ENCODE peak calls at places on chromosomes 7 and 10, in six cellular contexts. F is IMR-90, B is GM23248, H is MM.1S, U is H9, M is neural progenitor cell. C is an unnamed sample. For H3K4me1, the result is how much of the 10 kb centered on the place peaks cover.

GRCh38 chr10:5508786-5509185 is 9.4 kb upstream of the CALML5 start:
- DNase-seq in F (no peak), B (no peak), H (no peak), U (no peak), M (no peak), C (no peak)

GRCh38 chr7:69882269-69882668 is 284.0 kb downstream of the AUTS2 start:
- DNase-seq in F (no peak), B (no peak), H (no peak), U (no peak), M (no peak), C (no peak)

GRCh38 chr7:38186593-38187314 is 8.7 kb downstream of the STARD3NL start:
- DNase-seq in F (peak), B (peak), H (no peak), U (no peak), M (no peak), C (no peak)

GRCh38 chr7:16417958-16418357 is 3.4 kb downstream of the CRPPA start:
- DNase-seq in F (peak), B (no peak), H (no peak), U (no peak), M (no peak), C (no peak)

GRCh38 chr7:40403664-40404476 is 269.1 kb downstream of the SUGCT start:
- DNase-seq in F (no peak), B (no peak), H (no peak), U (no peak), M (no peak), C (no peak)

GRCh38 chr7:112422842-112423496 is 27.3 kb upstream of the IFRD1 start:
- DNase-seq in F (peak), B (peak), H (no peak), U (peak), M (peak), C (peak)

GRCh38 chr7:79806161-79806734 is 328.4 kb upstream of the GNAI1 start:
- DNase-seq in F (peak), B (peak), H (no peak), U (no peak), M (peak), C (no peak)

GRCh38 chr10:78643513-78643912 is 425.3 kb upstream of the ZMIZ1 start:
- DNase-seq in F (no peak), B (no peak), H (no peak), U (no peak), M (no peak), C (no peak)

GRCh38 chr10:132194726-132195125 is 8.0 kb downstream of the DPYSL4 start:
- DNase-seq in F (no peak), B (no peak), H (no peak), U (no peak), M (no peak), C (peak)

GRCh38 chr7:120783721-120784120 is 74.2 kb downstream of the TSPAN12 start:
- DNase-seq in F (no peak), B (no peak), H (no peak), U (no peak), M (no peak), C (no peak)

GRCh38 chr10:96587255-96588059 is 645 bp upstream of the TM9SF3 start:
- DNase-seq in F (peak), B (peak), H (peak), U (no peak), M (no peak), C (peak)

GRCh38 chr10:88989824-88990527 is 622 bp upstream of the FAS start:
- DNase-seq in F (peak), B (peak), H (no peak), U (no peak), M (no peak), C (peak)

GRCh38 chr10:67115972-67116371 is 190.1 kb downstream of the LRRTM3 start:
- DNase-seq in F (no peak), B (no peak), H (no peak), U (no peak), M (no peak), C (no peak)

GRCh38 chr7:25781704-25782103 is 370.3 kb upstream of the NFE2L3 start:
- DNase-seq in F (no peak), B (no peak), H (no peak), U (no peak), M (no peak), C (no peak)

GRCh38 chr7:945147-945555 is 9.3 kb downstream of the ADAP1 start:
- DNase-seq in F (no peak), B (no peak), H (no peak), U (no peak), M (no peak), C (peak)

GRCh38 chr7:152987673-152988072 is 228.1 kb downstream of the ACTR3B start:
- DNase-seq in F (peak), B (peak), H (no peak), U (no peak), M (no peak), C (no peak)

GRCh38 chr10:60480865-60481563 is 91.3 kb upstream of the ANK3 start:
- DNase-seq in F (peak), B (peak), H (no peak), U (no peak), M (no peak), C (peak)

GRCh38 chr10:115850666-115851065 is 422.3 kb downstream of the GFRA1 start:
- DNase-seq in F (no peak), B (no peak), H (no peak), U (no peak), M (no peak), C (no peak)

GRCh38 chr7:28466341-28466740 is 54.0 kb downstream of the CREB5 start:
- DNase-seq in F (no peak), B (peak), H (no peak), U (no peak), M (no peak), C (no peak)

GRCh38 chr10:68271104-68271882 is 39.4 kb upstream of the ATOH7 start:
- DNase-seq in F (peak), B (no peak), H (no peak), U (no peak), M (peak), C (no peak)

GRCh38 chr7:138226001-138226476 is 149.8 kb downstream of the AKR1D1 start:
- DNase-seq in F (no peak), B (peak), H (no peak), U (no peak), M (no peak), C (no peak)

GRCh38 chr10:78755877-78756455 is 312.8 kb upstream of the ZMIZ1 start:
- DNase-seq in F (no peak), B (peak), H (no peak), U (no peak), M (no peak), C (no peak)

GRCh38 chr10:131002031-131002861 is 309.3 kb downstream of the TCERG1L start:
- DNase-seq in F (no peak), B (no peak), H (no peak), U (peak), M (no peak), C (no peak)

GRCh38 chr7:69781412-69781846 is 183.2 kb downstream of the AUTS2 start:
- DNase-seq in F (no peak), B (peak), H (no peak), U (no peak), M (no peak), C (no peak)

GRCh38 chr10:71684356-71685173 is 35.0 kb downstream of the C10orf105 start:
- DNase-seq in F (no peak), B (peak), H (no peak), U (no peak), M (no peak), C (no peak)

GRCh38 chr7:47932466-47933037 is 15.7 kb downstream of the PKD1L1 start:
- DNase-seq in F (no peak), B (no peak), H (no peak), U (no peak), M (no peak), C (no peak)

GRCh38 chr7:140390034-140390433 is 8.3 kb downstream of the SLC37A3 start:
- DNase-seq in F (no peak), B (no peak), H (no peak), U (no peak), M (no peak), C (no peak)

GRCh38 chr7:3408814-3409595 is 108.0 kb downstream of the SDK1 start:
- DNase-seq in F (no peak), B (no peak), H (peak), U (no peak), M (no peak), C (no peak)

GRCh38 chr7:139481364-139481763 is 2.1 kb downstream of the KLRG2 start:
- DNase-seq in F (no peak), B (no peak), H (no peak), U (peak), M (no peak), C (no peak)

GRCh38 chr10:52952391-52953079 is 180.0 kb upstream of the MBL2 start:
- DNase-seq in F (no peak), B (no peak), H (no peak), U (no peak), M (no peak), C (no peak)
- H2AFZ ChIP-seq in F (no peak), B (no peak), H (no peak), U (no peak), M (peak), C (no peak)

DNA sequence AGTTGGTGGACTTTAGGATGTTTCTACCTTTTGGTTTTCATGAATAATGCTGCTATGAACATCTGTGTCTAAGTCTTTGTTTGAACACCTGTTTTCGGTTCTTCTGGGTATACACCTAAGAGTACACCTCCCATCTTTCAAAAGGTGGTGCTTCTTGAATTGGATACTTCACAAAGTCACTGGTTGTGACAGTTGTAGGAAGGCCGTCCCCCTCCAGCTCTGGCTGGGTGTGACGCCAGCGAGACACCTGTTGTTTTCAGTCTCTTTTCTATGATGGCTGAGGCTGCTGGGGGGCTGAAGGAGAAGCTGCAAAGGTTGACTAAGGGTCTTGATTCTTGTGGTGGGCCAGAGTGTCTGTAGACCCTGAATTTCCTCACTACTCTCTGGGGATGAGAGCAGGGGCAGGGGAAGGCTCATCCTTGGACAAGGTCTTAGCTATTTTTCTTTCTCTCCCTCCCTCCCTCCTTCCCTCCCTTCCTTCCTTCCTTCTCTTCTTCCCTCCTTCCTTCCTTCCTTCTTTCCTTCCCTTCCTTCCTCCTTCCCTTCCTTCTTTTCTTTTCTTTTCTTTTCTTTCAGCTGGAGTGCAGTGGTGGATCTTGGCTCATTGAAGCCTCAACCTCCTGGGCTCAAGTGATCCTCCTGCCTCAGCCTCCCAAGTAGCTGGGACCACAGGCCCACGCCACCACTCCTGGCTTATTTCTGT is 5.6 kb downstream of the NEURL1 start:
- DNase-seq in F (no peak), B (no peak), H (peak), U (no peak), M (no peak), C (peak)
- H3K27ac ChIP-seq in F (no peak), B (no peak), H (peak), U (no peak), M (no peak), C (no peak)

DNA sequence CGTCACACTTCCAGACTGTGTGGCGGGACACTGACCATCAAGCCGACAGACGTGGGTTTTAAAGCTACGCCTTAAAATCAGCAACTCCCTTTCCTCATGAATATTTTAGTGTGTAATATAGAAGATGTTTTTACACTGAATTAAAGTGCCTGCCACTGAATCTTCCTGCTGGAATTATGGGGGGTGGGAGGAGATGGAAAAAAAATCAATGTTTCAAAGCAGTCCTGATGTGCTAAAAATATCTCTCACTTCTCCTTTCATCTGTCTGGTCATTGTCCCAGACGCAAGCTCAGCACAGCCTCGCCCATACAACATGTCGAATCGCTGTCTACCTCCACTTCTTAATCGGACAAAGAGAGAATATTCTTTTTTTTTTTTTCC is 165.1 kb upstream of the KLF14 start:
- DNase-seq in F (no peak), B (no peak), H (no peak), U (no peak), M (no peak), C (no peak)
- H3K4me1 ChIP-seq in F (half or more), B (half or more), H (under half), U (under half), M (under half), C (half or more)

GRCh38 chr7:22793593-22794462 is 28.8 kb downstream of the TOMM7 start:
- DNase-seq in F (peak), B (peak), H (no peak), U (no peak), M (no peak), C (no peak)
- H2AFZ ChIP-seq in F (no peak), B (no peak), H (no peak), U (no peak), M (no peak), C (peak)

GRCh38 chr10:104255244-104255981 is 721 bp downstream of the GSTO1 start:
- DNase-seq in F (peak), B (peak), H (peak), U (no peak), M (peak), C (peak)

GRCh38 chr10:104253106-104253505 is 1.6 kb upstream of the GSTO1 start:
- DNase-seq in F (no peak), B (no peak), H (no peak), U (peak), M (no peak), C (no peak)

GRCh38 chr10:104256335-104257080 is 1.8 kb downstream of the GSTO1 start:
- DNase-seq in F (no peak), B (peak), H (no peak), U (no peak), M (no peak), C (no peak)

GRCh38 chr10:104253576-104254410 is 899 bp upstream of the GSTO1 start:
- DNase-seq in F (peak), B (peak), H (no peak), U (peak), M (no peak), C (no peak)

DNA sequence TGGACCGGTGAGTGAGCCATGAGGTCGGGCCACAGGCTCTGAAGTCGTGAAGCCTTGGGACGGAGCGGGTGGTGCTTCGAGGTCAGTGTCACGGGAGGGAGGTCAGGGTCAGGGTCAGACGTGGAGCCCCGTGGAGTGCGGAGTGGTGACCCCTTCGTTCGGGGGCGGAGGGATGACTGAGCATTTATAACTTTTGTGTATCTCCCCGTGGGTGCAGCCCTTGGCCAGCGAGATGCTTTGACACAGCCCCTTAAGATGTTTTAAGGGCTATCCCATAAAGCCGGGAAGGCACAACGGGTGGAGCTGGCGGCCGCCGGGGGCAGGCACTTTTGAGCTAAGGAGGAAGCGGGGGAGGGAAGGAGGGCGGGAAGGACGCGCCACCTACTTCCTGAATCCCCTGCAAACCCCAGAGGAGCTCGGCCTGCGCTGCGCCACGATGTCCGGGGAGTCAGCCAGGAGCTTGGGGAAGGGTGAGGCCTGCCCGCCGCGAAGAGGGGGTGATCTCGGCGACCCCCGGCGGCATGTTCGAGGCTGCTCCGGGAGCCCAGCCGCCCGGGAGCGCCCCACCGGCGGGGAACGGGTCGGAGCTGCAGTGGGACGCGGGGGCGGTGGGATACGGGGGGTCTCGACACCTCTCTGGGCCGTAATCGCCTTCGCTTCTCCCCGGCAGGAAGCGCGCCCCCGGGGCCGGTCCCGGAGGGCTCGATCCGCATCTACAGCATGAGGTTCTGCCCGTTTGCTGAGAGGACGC is at the start of gene GSTO1:
- DNase-seq in F (peak), B (peak), H (peak), U (peak), M (peak), C (peak)
- H3K27ac ChIP-seq in F (peak), B (peak), H (peak), U (no peak), M (no peak), C (peak)

GRCh38 chr7:36155811-36156361 is 2.8 kb downstream of the EEPD1 start:
- DNase-seq in F (peak), B (peak), H (no peak), U (no peak), M (peak), C (peak)
- H3K4me1 ChIP-seq in F (under half), B (under half), H (under half), U (under half), M (under half), C (under half)

DNA sequence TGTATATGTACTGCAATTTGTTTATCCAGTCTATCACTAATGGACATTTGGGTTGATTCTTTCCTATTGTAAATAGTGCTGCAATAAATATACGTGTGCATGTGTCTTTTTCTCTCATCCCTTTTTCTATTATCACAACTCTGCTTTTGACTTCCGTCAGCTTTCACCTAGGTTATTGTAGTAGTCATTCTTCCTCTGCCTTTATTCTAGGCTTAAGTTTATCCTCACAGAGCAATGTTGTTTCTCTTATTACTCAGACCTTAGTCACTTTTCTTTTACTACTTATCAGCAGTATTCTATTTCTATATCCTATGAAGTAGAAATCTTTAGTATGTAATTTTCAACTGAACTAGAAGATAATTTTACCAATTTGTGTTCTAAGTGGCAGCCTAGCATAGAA is 175.3 kb upstream of the SEMA3E start:
- DNase-seq in F (peak), B (peak), H (no peak), U (no peak), M (no peak), C (peak)
- H2AFZ ChIP-seq in F (no peak), B (no peak), H (no peak), U (no peak), M (no peak), C (no peak)

C was measured in osteoblast.